ENCODE peak calls at places on chromosomes 13 and 19, in ten cellular contexts. D is GM10248, Z is AG04450, F is psoas muscle, H is Calu3, R is mucosa of descending colon, Q is cardiac fibroblast, K is astrocyte of the cerebellum, Y is left ventricle myocardium inferior, I is BJ. X is an unnamed sample.

GRCh38 chr19:36488816-36489138 is 584 bp downstream of the ZNF566 start:
- DNase-seq in D (peak), F (peak), Q (peak), I (no peak), R (no peak), K (no peak), H (peak), Z (no peak), Y (no peak), X (no peak)

GRCh38 chr19:39997595-39998216 is 846 bp downstream of the ZNF546 start:
- DNase-seq in Q (peak), Z (no peak), H (no peak), I (no peak), F (no peak), D (no peak), K (no peak), Y (no peak), R (no peak), X (no peak)

GRCh38 chr13:48412881-48413351 is at the start of gene LPAR6:
- DNase-seq in K (peak), F (no peak), R (peak), Y (no peak), D (no peak), Q (peak), H (peak), Z (no peak), I (peak), X (no peak)

GRCh38 chr13:32955881-32956594 is 60.2 kb upstream of the KL start:
- DNase-seq in I (no peak), Z (no peak), Y (no peak), D (no peak), H (no peak), Q (no peak), K (no peak), R (no peak), F (no peak), X (no peak)

GRCh38 chr19:1066748-1067340 is at the start of gene ARHGAP45:
- DNase-seq in Y (no peak), F (peak), Z (no peak), Q (no peak), R (peak), I (no peak), H (peak), K (no peak), D (peak), X (no peak)

GRCh38 chr13:75813323-75813722 is 177.2 kb downstream of the LMO7 start:
- DNase-seq in F (no peak), Z (no peak), D (no peak), Q (no peak), I (no peak), Y (peak), H (no peak), K (no peak), R (no peak), X (no peak)

GRCh38 chr13:44157614-44158013 is 216.0 kb upstream of the SERP2 start:
- DNase-seq in Y (no peak), H (no peak), Q (no peak), Z (no peak), I (no peak), D (no peak), K (no peak), F (no peak), R (no peak), X (no peak)

GRCh38 chr13:79097201-79097600 is 308.9 kb downstream of the RBM26 start:
- DNase-seq in D (no peak), I (no peak), Y (no peak), R (no peak), H (no peak), F (no peak), K (no peak), Z (no peak), Q (no peak), X (no peak)

GRCh38 chr19:54448774-54449700 is at the start of gene LENG8:
- DNase-seq in K (peak), R (peak), H (peak), Q (peak), D (peak), Z (peak), F (peak), Y (peak), I (peak), X (peak)
- TF ChIP-seq CTCF in K (no peak), R (no peak), H (no peak), Q (no peak), D (no peak), Z (no peak), F (no peak), Y (no peak), I (no peak), X (no peak)

DNA sequence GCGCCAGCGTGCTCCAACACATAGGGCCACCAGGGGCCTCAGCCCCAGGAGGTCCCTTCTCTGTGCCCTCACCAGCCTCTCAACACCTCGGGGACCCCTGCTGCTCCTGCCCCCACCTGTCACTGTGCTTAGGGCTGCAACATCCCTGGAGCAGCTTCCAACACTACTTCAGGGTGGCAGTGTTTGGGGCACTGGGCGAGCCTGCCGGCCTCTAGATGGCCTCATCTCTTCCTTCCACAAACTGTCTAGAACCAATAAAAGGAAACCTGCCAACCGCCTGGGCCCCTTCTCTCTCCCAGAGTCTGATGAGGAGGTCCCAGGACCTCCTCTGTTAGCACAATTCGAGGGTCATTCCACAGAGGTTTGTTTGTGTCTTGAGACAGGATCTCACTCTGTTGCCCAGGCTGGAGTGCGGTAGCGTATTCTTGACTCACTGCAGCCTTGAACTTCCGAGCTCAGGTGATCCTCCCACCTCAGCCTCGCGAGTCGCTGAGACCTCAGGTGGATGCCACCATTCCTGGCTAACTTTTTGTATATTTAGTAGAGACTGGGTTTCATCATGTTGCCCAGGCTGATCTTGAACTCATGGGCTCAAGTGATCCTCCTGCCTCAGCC is 10.1 kb upstream of the SHD start:
- DNase-seq in R (peak), K (no peak), D (no peak), I (no peak), Q (no peak), Z (no peak), H (no peak), F (no peak), Y (no peak), X (no peak)
- TF ChIP-seq CTCF in R (no peak), K (no peak), D (no peak), I (no peak), Q (no peak), Z (no peak), H (no peak), F (no peak), Y (no peak), X (no peak)

GRCh38 chr19:57110592-57111328 is 9.0 kb upstream of the USP29 start:
- DNase-seq in I (no peak), Y (no peak), H (no peak), F (no peak), Q (no peak), R (no peak), K (no peak), D (no peak), Z (no peak), X (no peak)
- TF ChIP-seq CTCF in I (no peak), Y (no peak), H (no peak), F (no peak), Q (no peak), R (no peak), K (no peak), D (no peak), Z (no peak), X (no peak)

GRCh38 chr13:51768976-51769375 is 35.0 kb downstream of the DHRS12 start:
- DNase-seq in I (no peak), R (no peak), Q (no peak), Z (no peak), Y (no peak), D (no peak), H (no peak), K (no peak), F (no peak), X (no peak)

GRCh38 chr13:51770160-51770559 is 33.8 kb downstream of the DHRS12 start:
- DNase-seq in R (no peak), H (no peak), D (no peak), Z (no peak), Y (no peak), I (no peak), F (no peak), K (no peak), Q (no peak), X (no peak)

GRCh38 chr13:51769455-51770127 is 34.4 kb downstream of the DHRS12 start:
- DNase-seq in I (no peak), K (no peak), F (peak), D (no peak), H (no peak), R (no peak), Y (peak), Q (peak), Z (no peak), X (no peak)

GRCh38 chr13:51767100-51767499 is 36.9 kb downstream of the DHRS12 start:
- DNase-seq in F (no peak), Z (no peak), R (no peak), I (no peak), K (no peak), Q (no peak), D (no peak), H (no peak), Y (no peak), X (no peak)

DNA sequence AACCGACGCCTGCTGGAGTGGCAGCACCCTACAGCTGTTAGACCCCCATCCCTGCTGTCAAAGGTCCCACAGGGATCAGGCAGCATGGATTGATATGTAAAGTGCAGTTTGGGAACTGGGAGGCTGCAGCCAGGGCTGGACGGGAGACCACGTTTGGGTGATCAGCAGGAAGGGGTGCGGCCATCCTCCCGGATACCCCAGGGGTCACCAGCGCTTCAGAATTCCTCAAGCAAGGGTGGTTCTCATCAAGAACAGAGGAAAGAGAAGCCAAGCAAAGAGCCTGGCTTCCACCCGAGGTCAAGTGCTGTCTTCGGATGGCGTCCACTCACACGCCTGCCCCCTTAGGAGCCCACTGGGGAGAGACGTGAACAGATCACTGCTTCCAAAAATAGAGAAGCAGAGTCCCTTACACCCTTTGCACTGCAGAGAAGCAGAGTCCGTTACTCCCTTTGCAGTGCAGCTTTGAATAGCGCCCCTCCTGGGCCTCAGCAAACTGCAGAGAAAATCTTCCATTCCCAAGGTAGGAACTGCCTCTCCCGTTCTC is 35.5 kb downstream of the DHRS12 start:
- DNase-seq in R (no peak), Q (no peak), H (no peak), F (no peak), Y (no peak), K (no peak), I (no peak), Z (no peak), D (no peak), X (no peak)
- TF ChIP-seq CTCF in R (no peak), Q (peak), H (no peak), F (no peak), Y (peak), K (no peak), I (no peak), Z (no peak), D (no peak), X (no peak)

DNA sequence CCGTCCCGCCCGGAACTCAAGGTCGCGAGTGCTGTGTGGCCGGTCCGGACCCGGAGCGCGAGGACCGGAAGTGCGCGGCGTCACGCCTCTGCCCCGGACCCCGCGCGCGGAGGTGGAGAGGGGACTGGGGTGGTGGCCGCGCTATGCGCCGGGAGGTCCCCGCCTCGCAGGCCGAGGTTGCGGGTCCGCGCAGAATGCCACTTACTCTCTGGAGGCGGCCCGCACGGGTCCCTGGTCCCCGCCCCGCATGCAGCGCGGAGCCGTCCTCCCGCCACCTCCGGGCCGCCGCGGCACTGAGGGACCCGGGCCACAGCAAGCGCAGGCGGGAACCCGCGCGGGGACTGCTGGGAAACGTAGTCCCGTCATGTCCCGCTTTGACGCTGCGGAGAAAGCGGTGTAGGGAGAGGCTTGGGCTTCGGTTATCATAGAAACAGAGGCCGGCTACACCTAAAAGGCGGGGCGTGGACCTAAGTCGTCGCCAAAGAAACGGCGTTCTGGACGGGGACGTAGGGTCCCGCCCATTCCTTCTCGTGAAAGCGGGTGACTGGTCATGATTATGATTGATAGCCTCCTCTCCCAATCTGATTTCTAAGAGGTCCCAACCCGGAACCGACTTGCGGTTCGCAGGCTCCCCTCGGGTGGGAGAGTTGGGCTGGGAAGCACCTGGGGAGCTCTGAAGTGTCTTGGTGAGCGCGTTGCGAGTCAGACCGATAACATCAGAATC is at the start of gene ZNF837:
- DNase-seq in Q (peak), R (peak), Y (peak), Z (peak), F (peak), K (peak), I (peak), H (peak), D (peak), X (peak)
- TF ChIP-seq CTCF in Q (no peak), R (no peak), Y (peak), Z (no peak), F (no peak), K (no peak), I (no peak), H (no peak), D (no peak), X (no peak)